ENCODE peak calls at places on chromosomes 11 and 22, in four cellular contexts. S is naive thymus-derived CD8-positive, alpha-beta T cell; X is HT1080; N is neural crest cell. M is an unnamed sample.

GRCh38 chr22:19865141-19865829 is 10.6 kb upstream of the GNB1L start:
- DNase-seq in X (no peak), N (no peak), S (no peak), M (no peak)

GRCh38 chr11:125071408-125071807 is 8.3 kb downstream of the SLC37A2 start:
- DNase-seq in X (peak; percentile 21), N (no peak), S (no peak), M (no peak)

GRCh38 chr22:49754674-49755590 is 72.7 kb downstream of the BRD1 start:
- DNase-seq in N (no peak), S (no peak), X (no peak), M (no peak)

GRCh38 chr22:48955351-48956311 is 872.0 kb downstream of the BRD1 start:
- DNase-seq in S (no peak), N (no peak), X (no peak), M (no peak)

GRCh38 chr22:28316014-28316413 is 363.6 kb downstream of the TTC28 start:
- DNase-seq in N (no peak), X (no peak), S (no peak), M (no peak)

GRCh38 chr22:48749555-48750227 is 1078.0 kb downstream of the BRD1 start:
- DNase-seq in X (no peak), N (no peak), S (no peak), M (no peak)

GRCh38 chr22:49767355-49768062 is 60.2 kb downstream of the BRD1 start:
- DNase-seq in N (no peak), S (no peak), X (peak; percentile 61), M (no peak)

GRCh38 chr22:43891360-43892182 is at the start of gene PNPLA5:
- DNase-seq in X (no peak), N (no peak), S (no peak), M (no peak)